ENCODE peak calls at places on chromosomes 5 and 9, in seven cellular contexts. Z, Y, E, B, U, P and F are unnamed samples.

GRCh38 chr9:70091553-70091952 is 47.9 kb downstream of the MAMDC2 start:
- DNase-seq in Z (no peak), B (no peak), Y (no peak), U (no peak), P (no peak), E (no peak), F (no peak)

GRCh38 chr5:94388773-94389514 is 229.5 kb downstream of the KIAA0825 start:
- DNase-seq in Y (no peak), U (no peak), P (no peak), Z (no peak), B (no peak), E (no peak), F (no peak)

GRCh38 chr9:135780086-135780485 is 78.1 kb downstream of the KCNT1 start:
- DNase-seq in B (no peak), E (no peak), Y (no peak), U (no peak), P (no peak), Z (no peak), F (no peak)

GRCh38 chr9:137648396-137648795 is 29.6 kb downstream of the EHMT1 start:
- DNase-seq in Y (no peak), U (no peak), B (no peak), Z (no peak), E (no peak), P (no peak), F (no peak)

GRCh38 chr5:137075163-137075970 is 423.8 kb downstream of the SPOCK1 start:
- DNase-seq in U (peak; percentile 46), Z (peak; percentile 95), Y (peak; percentile 82), E (no peak), P (peak; percentile 9), B (no peak), F (peak; percentile 62)

GRCh38 chr5:80607832-80608231 is 37.8 kb upstream of the ANKRD34B start:
- DNase-seq in Z (no peak), P (no peak), B (no peak), Y (no peak), E (no peak), U (no peak), F (no peak)

GRCh38 chr5:77498952-77499351 is 6.8 kb upstream of the WDR41 start:
- DNase-seq in P (no peak), B (no peak), Y (no peak), Z (no peak), U (no peak), E (no peak), F (no peak)

GRCh38 chr9:88312517-88313103 is 75.6 kb upstream of the SPIN1 start:
- DNase-seq in P (no peak), E (no peak), B (no peak), Z (no peak), Y (no peak), U (no peak), F (no peak)

GRCh38 chr5:76763136-76763535 is 47.2 kb downstream of the F2R start:
- DNase-seq in P (no peak), Z (no peak), U (no peak), B (no peak), E (peak; percentile 3), Y (no peak), F (no peak)

GRCh38 chr5:151684690-151685361 is 1.9 kb downstream of the SPARC start:
- DNase-seq in E (peak; percentile 84), Y (peak; percentile 34), P (peak; percentile 97), B (no peak), Z (no peak), U (peak; percentile 87), F (no peak)

GRCh38 chr9:88923653-88924284 is 67.5 kb upstream of the S1PR3 start:
- DNase-seq in Z (no peak), P (no peak), U (no peak), E (no peak), B (no peak), Y (no peak), F (no peak)

GRCh38 chr5:56514246-56514645 is 281.1 kb upstream of the ANKRD55 start:
- DNase-seq in Z (no peak), E (no peak), P (no peak), Y (no peak), U (no peak), B (no peak), F (no peak)

GRCh38 chr9:34866614-34867013 is 91.5 kb upstream of the PHF24 start:
- DNase-seq in Z (no peak), P (no peak), B (no peak), Y (no peak), U (no peak), E (no peak), F (no peak)

GRCh38 chr5:168965638-168966037 is 335.3 kb downstream of the SLIT3 start:
- DNase-seq in Y (no peak), B (no peak), Z (no peak), E (no peak), P (no peak), U (no peak), F (no peak)

GRCh38 chr5:151222769-151223446 is 984 bp downstream of the CCDC69 start:
- DNase-seq in U (peak; percentile 57), Y (peak; percentile 52), P (no peak), Z (peak; percentile 31), E (peak; percentile 80), B (peak; percentile 45), F (peak; percentile 88)

GRCh38 chr9:86494644-86495081 is 140.5 kb upstream of the TUT7 start:
- DNase-seq in E (no peak), U (no peak), P (peak; percentile 80), B (no peak), Z (no peak), Y (no peak), F (no peak)

GRCh38 chr9:26605367-26605766 is 287.2 kb downstream of the CAAP1 start:
- DNase-seq in E (no peak), Z (no peak), U (no peak), Y (no peak), P (no peak), B (no peak), F (no peak)

GRCh38 chr5:10452768-10453331 is 11.2 kb downstream of the ROPN1L start:
- DNase-seq in Y (no peak), P (peak; percentile 95), Z (no peak), E (no peak), B (peak; percentile 3), U (peak; percentile 43), F (peak; percentile 45)

GRCh38 chr5:91206103-91206502 is 177.0 kb downstream of the ARRDC3 start:
- DNase-seq in B (no peak), Y (no peak), E (no peak), U (no peak), Z (no peak), P (no peak), F (no peak)

DNA sequence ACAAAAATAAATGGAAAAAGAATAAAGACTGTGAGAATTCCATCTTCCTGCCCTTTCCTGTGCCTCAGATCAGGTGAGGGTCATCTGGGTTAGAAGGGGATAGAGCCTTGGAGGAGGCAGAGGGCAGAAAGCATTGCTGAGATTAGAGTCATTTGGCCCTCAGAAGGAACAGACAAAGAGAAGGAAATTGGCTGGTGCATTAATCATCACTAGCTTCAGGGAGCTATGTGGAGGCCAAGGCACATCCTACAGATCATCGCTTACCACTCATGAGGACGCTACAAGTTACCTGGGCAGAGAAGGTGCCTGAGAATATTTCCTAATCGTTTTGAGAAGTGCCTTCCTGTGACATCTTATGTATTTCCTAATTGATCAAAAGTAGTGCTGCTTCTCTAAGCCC is 74.5 kb downstream of the C7 start:
- DNase-seq in Z (no peak), U (no peak), Y (no peak), P (peak; percentile 19), E (no peak), B (no peak), F (no peak)
- H3K4me1 ChIP-seq in Z (no peaks in the 10 kb centered on the region), U (no peaks in the 10 kb centered on the region), Y (no peaks in the 10 kb centered on the region), P (peaks cover 16% of the 10 kb centered on the region), E (no peaks in the 10 kb centered on the region), B (no peaks in the 10 kb centered on the region), F (no peaks in the 10 kb centered on the region)

GRCh38 chr9:693460-694390 is 147.8 kb upstream of the DMRT1 start:
- DNase-seq in E (peak; percentile 82), Y (peak; percentile 44), P (peak; percentile 86), B (no peak), U (peak; percentile 84), Z (no peak), F (no peak)
- H3K4me3 ChIP-seq in E (peak overlapping the region; percentile 43), Y (no peak overlapping the region), P (peak overlapping the region; percentile 49), B (no peak overlapping the region), U (peak overlapping the region; percentile 25), Z (no peak overlapping the region), F (peak overlapping the region; percentile 9)

GRCh38 chr5:143218563-143219170 is 184.8 kb downstream of the NR3C1 start:
- DNase-seq in P (no peak), E (no peak), B (no peak), Z (no peak), U (no peak), Y (no peak), F (no peak)

GRCh38 chr5:143217804-143218160 is 185.7 kb downstream of the NR3C1 start:
- DNase-seq in P (no peak), B (no peak), Z (no peak), E (no peak), U (no peak), Y (no peak), F (no peak)

GRCh38 chr5:143216211-143216610 is 187.3 kb downstream of the NR3C1 start:
- DNase-seq in P (no peak), U (no peak), B (no peak), Z (no peak), E (no peak), Y (no peak), F (no peak)

GRCh38 chr5:143215685-143216084 is 187.8 kb downstream of the NR3C1 start:
- DNase-seq in U (no peak), Y (no peak), P (no peak), B (no peak), E (no peak), Z (no peak), F (no peak)

DNA sequence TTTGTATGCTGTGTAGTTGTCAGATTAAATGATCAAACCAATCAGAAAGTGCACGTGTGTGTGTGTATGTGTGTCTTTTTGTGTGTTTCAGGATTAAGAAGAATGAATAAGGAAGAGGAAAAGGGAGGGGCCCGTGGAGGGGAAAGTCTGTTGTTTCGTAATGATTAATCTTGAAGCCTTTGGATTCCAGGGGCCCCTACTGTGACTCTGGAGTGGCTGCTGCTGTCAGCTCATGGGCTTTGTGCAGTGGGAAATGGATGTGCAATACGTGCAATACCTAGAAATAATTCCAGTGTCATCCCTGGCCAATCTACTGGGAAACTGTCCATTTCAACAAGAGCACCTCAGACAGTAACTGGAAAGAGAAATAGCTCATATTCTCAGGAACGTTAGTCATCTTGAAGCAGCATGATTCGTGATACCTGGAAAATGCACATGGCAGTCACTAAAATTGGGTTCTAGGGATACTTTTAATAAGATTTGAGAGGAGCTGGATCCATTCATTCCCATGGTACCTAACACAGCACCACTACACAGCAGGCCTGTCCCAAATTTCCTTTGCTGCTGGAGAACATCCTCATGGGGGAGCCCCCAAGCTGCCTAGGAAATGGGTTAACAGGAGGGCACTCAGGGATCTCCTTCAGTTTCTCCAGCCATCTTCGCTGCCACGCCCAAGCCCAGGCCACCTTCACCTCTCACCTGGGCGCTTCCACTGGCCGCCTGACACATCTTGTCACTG is 186.3 kb downstream of the NR3C1 start:
- DNase-seq in B (no peak), Y (no peak), P (peak; percentile 27), U (no peak), Z (no peak), E (no peak), F (no peak)
- H3K4me1 ChIP-seq in B (peaks cover 7% of the 10 kb centered on the region), Y (no peaks in the 10 kb centered on the region), P (peaks cover 10% of the 10 kb centered on the region), U (no peaks in the 10 kb centered on the region), Z (no peaks in the 10 kb centered on the region), E (no peaks in the 10 kb centered on the region), F (peaks cover 3% of the 10 kb centered on the region)

DNA sequence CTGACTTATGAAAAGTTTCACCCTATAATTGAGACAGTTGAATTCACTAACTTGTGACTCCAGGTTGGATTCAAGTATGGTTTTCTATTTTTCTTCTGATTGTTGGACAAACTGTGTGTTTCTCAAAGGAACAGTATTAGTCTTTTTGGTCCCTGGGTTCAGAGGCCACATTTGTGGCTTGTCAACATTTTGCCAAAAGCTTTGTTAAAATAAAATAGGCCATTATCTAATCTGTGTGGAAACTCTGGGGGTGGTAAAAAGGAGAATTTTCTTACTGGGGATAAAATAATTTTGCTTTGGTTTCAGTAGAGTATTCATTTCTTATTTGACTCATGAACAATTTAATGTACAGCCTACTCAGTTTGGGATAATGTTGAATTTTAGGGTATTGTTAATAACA is 166.3 kb downstream of the TMEM167A start:
- DNase-seq in E (no peak), Y (no peak), U (no peak), P (no peak), B (no peak), Z (no peak), F (no peak)
- H3K4me3 ChIP-seq in E (no peak overlapping the region), Y (no peak overlapping the region), U (no peak overlapping the region), P (no peak overlapping the region), B (no peak overlapping the region), Z (no peak overlapping the region), F (no peak overlapping the region)